ENCODE peak calls at places on chromosomes 7 and 10, in ten cellular contexts. G, I, A, N, B, W, F, O, V and H are unnamed samples.

GRCh38 chr7:128115326-128115820 is 84.1 kb upstream of the LRRC4 start:
- DNase-seq in G (peak), I (no peak), A (no peak), N (no peak), B (no peak), W (no peak), F (no peak), O (no peak), V (no peak), H (no peak)

GRCh38 chr10:79097021-79097695 is 28.4 kb downstream of the ZMIZ1 start:
- DNase-seq in G (no peak), I (no peak), A (no peak), N (no peak), B (no peak), W (no peak), F (no peak), O (no peak), V (no peak), H (no peak)

GRCh38 chr7:21898265-21898930 is 47.3 kb downstream of the CDCA7L start:
- DNase-seq in G (no peak), I (no peak), A (peak), N (no peak), B (no peak), W (no peak), F (peak), O (no peak), V (no peak), H (no peak)

GRCh38 chr7:158402471-158402870 is 185.2 kb downstream of the PTPRN2 start:
- DNase-seq in G (no peak), I (no peak), A (no peak), N (no peak), B (no peak), W (no peak), F (no peak), O (no peak), V (no peak), H (no peak)

GRCh38 chr7:143257501-143257900 is 5.7 kb upstream of the GSTK1 start:
- DNase-seq in G (peak), I (no peak), A (no peak), N (no peak), B (no peak), W (no peak), F (no peak), O (no peak), V (no peak), H (no peak)

GRCh38 chr7:114107522-114107921 is 188.7 kb upstream of the PPP1R3A start:
- DNase-seq in G (no peak), I (no peak), A (no peak), N (no peak), B (no peak), W (no peak), F (no peak), O (no peak), V (no peak), H (no peak)

GRCh38 chr7:100667331-100668068 is 6.0 kb upstream of the GNB2 start:
- DNase-seq in G (no peak), I (no peak), A (no peak), N (no peak), B (no peak), W (no peak), F (peak), O (no peak), V (no peak), H (no peak)

GRCh38 chr7:2451171-2452073 is 24.8 kb downstream of the GRIFIN start:
- DNase-seq in G (peak), I (peak), A (peak), N (peak), B (peak), W (peak), F (peak), O (peak), V (peak), H (peak)

GRCh38 chr7:127064-127598 is 65.2 kb upstream of the FAM20C start:
- DNase-seq in G (peak), I (no peak), A (no peak), N (no peak), B (no peak), W (no peak), F (no peak), O (no peak), V (no peak), H (no peak)

GRCh38 chr7:17098515-17098914 is 199.9 kb upstream of the AHR start:
- DNase-seq in G (no peak), I (no peak), A (no peak), N (no peak), B (no peak), W (no peak), F (no peak), O (no peak), V (no peak), H (no peak)

GRCh38 chr7:142133740-142134148 is 22.2 kb downstream of the MGAM2 start:
- DNase-seq in G (no peak), I (no peak), A (no peak), N (no peak), B (no peak), W (no peak), F (no peak), O (no peak), V (no peak), H (no peak)

GRCh38 chr7:149218469-149219420 is 20.7 kb upstream of the ZNF212 start:
- DNase-seq in G (no peak), I (no peak), A (no peak), N (no peak), B (no peak), W (no peak), F (no peak), O (no peak), V (no peak), H (no peak)

GRCh38 chr10:99880071-99880835 is 97.8 kb downstream of the ABCC2 start:
- DNase-seq in G (no peak), I (no peak), A (no peak), N (no peak), B (no peak), W (no peak), F (no peak), O (no peak), V (no peak), H (no peak)

GRCh38 chr10:109933984-109934565 is 10.8 kb upstream of the XPNPEP1 start:
- DNase-seq in G (no peak), I (no peak), A (peak), N (no peak), B (peak), W (no peak), F (peak), O (no peak), V (no peak), H (no peak)

GRCh38 chr7:130365511-130366441 is 14.5 kb upstream of the CPA1 start:
- DNase-seq in G (peak), I (no peak), A (no peak), N (no peak), B (peak), W (no peak), F (no peak), O (no peak), V (no peak), H (peak)

GRCh38 chr10:70662362-70663220 is 9.7 kb upstream of the ADAMTS14 start:
- DNase-seq in G (no peak), I (no peak), A (no peak), N (no peak), B (no peak), W (no peak), F (no peak), O (no peak), V (no peak), H (no peak)

GRCh38 chr10:112283100-112283499 is at the start of gene TECTB:
- DNase-seq in G (no peak), I (no peak), A (no peak), N (no peak), B (no peak), W (no peak), F (no peak), O (no peak), V (no peak), H (no peak)

GRCh38 chr10:132411561-132412253 is 14.7 kb downstream of the PWWP2B start:
- DNase-seq in G (no peak), I (no peak), A (no peak), N (no peak), B (no peak), W (no peak), F (no peak), O (no peak), V (peak), H (no peak)

GRCh38 chr10:124693801-124694416 is 50.3 kb downstream of the FAM53B start:
- DNase-seq in G (no peak), I (no peak), A (peak), N (no peak), B (peak), W (no peak), F (no peak), O (peak), V (no peak), H (peak)

GRCh38 chr7:7426686-7427085 is 109.0 kb downstream of the COL28A1 start:
- DNase-seq in G (no peak), I (no peak), A (no peak), N (no peak), B (no peak), W (no peak), F (no peak), O (no peak), V (no peak), H (no peak)

GRCh38 chr10:11742009-11742778 is at the start of gene ECHDC3:
- DNase-seq in G (peak), I (peak), A (peak), N (no peak), B (peak), W (peak), F (no peak), O (no peak), V (peak), H (no peak)

GRCh38 chr7:6446977-6447588 is 671 bp downstream of the DAGLB start:
- DNase-seq in G (peak), I (peak), A (peak), N (peak), B (peak), W (peak), F (peak), O (no peak), V (peak), H (peak)

GRCh38 chr10:25059990-25060389 is 43.6 kb downstream of the THNSL1 start:
- DNase-seq in G (peak), I (no peak), A (no peak), N (peak), B (no peak), W (peak), F (no peak), O (no peak), V (peak), H (no peak)

GRCh38 chr10:4343798-4344370 is 482.1 kb upstream of the AKR1E2 start:
- DNase-seq in G (no peak), I (peak), A (no peak), N (no peak), B (no peak), W (no peak), F (no peak), O (no peak), V (no peak), H (no peak)

GRCh38 chr10:88974012-88974411 is 16.6 kb upstream of the FAS start:
- DNase-seq in G (no peak), I (no peak), A (no peak), N (no peak), B (no peak), W (no peak), F (no peak), O (no peak), V (no peak), H (no peak)

GRCh38 chr7:151271699-151272355 is 23.3 kb upstream of the SMARCD3 start:
- DNase-seq in G (no peak), I (peak), A (no peak), N (no peak), B (no peak), W (no peak), F (peak), O (no peak), V (peak), H (no peak)

GRCh38 chr7:55515569-55516279 is 56.6 kb downstream of the VOPP1 start:
- DNase-seq in G (no peak), I (no peak), A (no peak), N (no peak), B (no peak), W (no peak), F (no peak), O (no peak), V (no peak), H (no peak)

GRCh38 chr10:132139526-132139925 is 47.2 kb upstream of the DPYSL4 start:
- DNase-seq in G (no peak), I (no peak), A (no peak), N (no peak), B (no peak), W (no peak), F (no peak), O (no peak), V (no peak), H (no peak)